ENCODE peak calls at places on chromosomes 11 and 22, in ten cellular contexts. Y is activated naive CD4-positive, alpha-beta T cell; V is stimulated activated CD8-positive, alpha-beta memory T cell treated with anti-CD3 and anti-CD28 coated beads, Interleukin-4, amount 100 ng/mL, for 24 hours; E is activated CD8-positive, alpha-beta memory T cell treated with anti-CD3 and anti-CD28 coated beads for 1 hour; W is KG1; N is EH; S is activated CD4-positive, alpha-beta T cell treated with anti-CD3 and anti-CD28 coated beads, Interleukin-2, amount 50 U/mL, for 1 hour; I is lower lobe of right lung; D is thoracic aorta; A is RPMI8226. M is an unnamed sample.

GRCh38 chr11:95682552-95682951 is 107.0 kb downstream of the FAM76B start:
- DNase-seq in Y (no peak), V (no peak), E (no peak), W (no peak), N (no peak), S (no peak), I (no peak), D (no peak), A (no peak), M (no peak)

GRCh38 chr11:86459682-86460460 is 85.2 kb downstream of the CCDC81 start:
- DNase-seq in Y (no peak), V (no peak), E (no peak), W (no peak), N (peak), S (no peak), I (peak), D (peak), A (no peak), M (peak)

GRCh38 chr11:113806403-113806802 is 26.8 kb downstream of the CLDN25 start:
- DNase-seq in Y (no peak), V (no peak), E (no peak), W (no peak), N (peak), S (no peak), I (no peak), D (no peak), A (peak), M (no peak)

GRCh38 chr22:26461188-26461810 is 22.3 kb downstream of the HPS4 start:
- DNase-seq in Y (no peak), V (no peak), E (no peak), W (no peak), N (peak), S (peak), I (peak), D (no peak), A (peak), M (no peak)

GRCh38 chr22:17606472-17606871 is 22.1 kb downstream of the ATP6V1E1 start:
- DNase-seq in Y (no peak), V (no peak), E (no peak), W (no peak), N (peak), S (no peak), I (no peak), D (no peak), A (no peak), M (no peak)

GRCh38 chr11:113555071-113555739 is 80.0 kb upstream of the DRD2 start:
- DNase-seq in Y (no peak), V (no peak), E (no peak), W (no peak), N (no peak), S (no peak), I (no peak), D (no peak), A (no peak), M (no peak)

GRCh38 chr11:35845860-35846259 is 98.0 kb upstream of the LDLRAD3 start:
- DNase-seq in Y (no peak), V (no peak), E (no peak), W (no peak), N (no peak), S (no peak), I (no peak), D (no peak), A (no peak), M (no peak)

GRCh38 chr11:123587044-123587443 is 67.4 kb downstream of the SCN3B start:
- DNase-seq in Y (no peak), V (no peak), E (no peak), W (no peak), N (peak), S (no peak), I (no peak), D (no peak), A (no peak), M (no peak)

GRCh38 chr11:108647701-108648527 is 17.0 kb upstream of the DDX10 start:
- DNase-seq in Y (no peak), V (peak), E (no peak), W (peak), N (peak), S (peak), I (peak), D (no peak), A (peak), M (peak)

GRCh38 chr11:27120211-27120610 is 79.6 kb downstream of the BBOX1 start:
- DNase-seq in Y (no peak), V (no peak), E (no peak), W (no peak), N (no peak), S (no peak), I (no peak), D (no peak), A (no peak), M (no peak)

GRCh38 chr11:28227460-28227859 is 119.3 kb downstream of the METTL15 start:
- DNase-seq in Y (no peak), V (no peak), E (no peak), W (no peak), N (no peak), S (no peak), I (no peak), D (no peak), A (no peak), M (no peak)

GRCh38 chr11:17967661-17968060 is 45.2 kb downstream of the SERGEF start:
- DNase-seq in Y (no peak), V (no peak), E (no peak), W (no peak), N (no peak), S (no peak), I (no peak), D (no peak), A (no peak), M (no peak)

GRCh38 chr22:19691007-19691720 is 23.1 kb upstream of the SEPTIN5 start:
- DNase-seq in Y (no peak), V (no peak), E (no peak), W (no peak), N (no peak), S (no peak), I (no peak), D (no peak), A (no peak), M (no peak)

GRCh38 chr22:26674211-26675190 is 17.1 kb downstream of the MIAT start:
- DNase-seq in Y (no peak), V (no peak), E (no peak), W (no peak), N (no peak), S (peak), I (no peak), D (no peak), A (peak), M (no peak)

M was measured in cerebellar nuclear complex.